ENCODE peak calls at places on chromosomes 1 and 21, in seven cellular contexts. U is epithelial cell of esophagus, V is colonic mucosa, R is hepatocyte, F is GM23338, K is WTC11, T is BE2C. E is an unnamed sample.

GRCh38 chr1:178275083-178275482 is 181.2 kb downstream of the RASAL2 start:
- DNase-seq in V (no peak), K (no peak), T (no peak), R (peak), U (peak), F (no peak), E (no peak)

GRCh38 chr1:47066931-47067330 is at the start of gene CYP4Z1:
- DNase-seq in R (no peak), T (no peak), V (no peak), U (no peak), F (no peak), K (no peak), E (no peak)

GRCh38 chr21:42369821-42370220 is 3.5 kb upstream of the TFF1 start:
- DNase-seq in K (peak), R (no peak), V (no peak), U (no peak), T (no peak), F (peak), E (no peak)

GRCh38 chr1:112870887-112871646 is 84.9 kb downstream of the SLC16A1 start:
- DNase-seq in K (no peak), T (no peak), F (no peak), V (no peak), R (no peak), U (no peak), E (no peak)

GRCh38 chr1:10388387-10388715 is 10.5 kb upstream of the PGD start:
- DNase-seq in U (no peak), R (peak), K (no peak), V (peak), T (no peak), F (no peak), E (no peak)

GRCh38 chr1:23657659-23658275 is 33.8 kb upstream of the RPL11 start:
- DNase-seq in T (peak), R (peak), U (peak), K (peak), V (peak), F (peak), E (peak)

GRCh38 chr1:214002060-214002459 is 14.3 kb downstream of the PROX1 start:
- DNase-seq in K (no peak), T (no peak), U (no peak), F (no peak), R (no peak), V (no peak), E (no peak)

GRCh38 chr1:67342002-67342890 is 34.6 kb downstream of the IL12RB2 start:
- DNase-seq in K (peak), F (peak), T (no peak), U (no peak), R (no peak), V (no peak), E (no peak)

GRCh38 chr21:29520146-29520545 is 221.4 kb downstream of the BACH1 start:
- DNase-seq in F (no peak), T (no peak), V (no peak), R (no peak), K (no peak), U (no peak), E (no peak)

GRCh38 chr1:35279555-35279904 is 11.0 kb downstream of the ZMYM4 start:
- DNase-seq in V (no peak), F (no peak), K (no peak), U (no peak), R (no peak), T (no peak), E (no peak)

GRCh38 chr1:35269190-35269988 is 880 bp downstream of the ZMYM4 start:
- DNase-seq in U (peak), V (peak), K (no peak), R (peak), T (no peak), F (peak), E (peak)

GRCh38 chr1:35278886-35279554 is 10.5 kb downstream of the ZMYM4 start:
- DNase-seq in F (no peak), R (no peak), U (no peak), K (no peak), V (no peak), T (no peak), E (peak)

GRCh38 chr1:35269989-35270289 is 1.4 kb downstream of the ZMYM4 start:
- DNase-seq in F (no peak), K (no peak), R (no peak), V (no peak), U (no peak), T (no peak), E (no peak)

DNA sequence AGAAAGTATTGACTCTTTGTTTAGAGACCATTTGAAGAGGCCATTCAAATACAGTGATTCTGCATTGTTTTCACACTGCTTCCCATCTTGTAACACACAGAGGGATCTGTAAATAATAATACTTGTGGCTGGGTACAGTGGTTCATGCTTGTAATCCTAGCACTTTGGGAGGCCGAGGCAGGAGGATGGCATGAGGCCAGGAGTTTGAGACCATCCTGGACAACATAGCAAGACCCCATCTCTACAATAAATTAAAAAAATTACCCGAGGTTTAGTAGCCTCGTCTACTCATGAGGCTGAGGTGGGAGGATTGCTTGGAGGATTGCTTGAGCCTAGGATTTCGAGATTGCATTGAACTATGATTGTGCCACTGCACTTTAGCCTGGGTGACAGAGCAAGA is 5.7 kb downstream of the ZMYM4 start:
- DNase-seq in R (no peak), F (no peak), U (no peak), T (no peak), K (no peak), V (no peak), E (no peak)
- TF ChIP-seq CTCF in R (no peak), F (no peak), U (no peak), T (no peak), K (no peak), V (no peak), E (no peak)

GRCh38 chr1:160494620-160495019 is 28.4 kb downstream of the SLAMF6 start:
- DNase-seq in F (peak), R (peak), V (no peak), T (no peak), U (no peak), K (peak), E (peak)
- TF ChIP-seq CTCF in F (peak), R (peak), V (peak), T (peak), U (peak), K (no peak), E (peak)

DNA sequence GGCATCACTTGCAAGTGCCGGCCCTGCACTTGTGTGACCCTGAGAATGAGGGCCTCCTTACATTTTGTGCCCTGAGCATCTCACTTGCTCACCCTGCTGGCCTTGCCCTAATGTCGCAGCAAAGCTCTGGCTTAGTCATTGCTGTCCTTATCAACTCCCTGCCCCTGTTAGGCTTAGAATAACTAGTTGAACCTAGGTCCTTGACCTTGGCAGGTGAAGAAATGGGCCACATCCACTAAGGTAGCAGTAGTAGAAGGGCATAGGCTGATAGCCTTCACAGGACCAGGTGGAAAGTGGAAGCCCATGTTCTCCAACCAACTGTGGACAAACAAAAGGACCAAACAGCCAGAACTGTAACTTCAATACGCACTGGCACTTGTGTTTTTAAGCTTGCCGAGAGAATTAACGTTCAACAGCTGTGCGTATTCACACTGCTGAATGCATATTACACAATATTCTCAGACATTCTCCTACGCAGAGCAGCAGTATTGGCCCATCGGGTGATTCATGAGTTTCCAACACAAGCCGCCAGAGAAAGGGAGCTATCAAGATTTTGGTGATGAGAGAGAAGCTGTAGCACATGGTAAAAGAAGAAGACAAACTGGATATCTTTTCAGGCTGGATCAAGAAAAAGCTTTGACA is 27.7 kb upstream of the PTGFRN start:
- DNase-seq in F (peak), T (peak), K (peak), R (peak), U (peak), V (peak), E (peak)
- TF ChIP-seq CTCF in F (peak), T (peak), K (no peak), R (peak), U (peak), V (no peak), E (peak)

GRCh38 chr1:106268070-106268469 is 788.4 kb upstream of the PRMT6 start:
- DNase-seq in K (peak), U (peak), F (peak), V (no peak), T (peak), R (peak), E (peak)
- TF ChIP-seq CTCF in K (no peak), U (no peak), F (peak), V (no peak), T (peak), R (peak), E (peak)

GRCh38 chr1:63777286-63777685 is 3.5 kb downstream of the ROR1 start:
- DNase-seq in V (no peak), K (no peak), R (no peak), U (no peak), T (no peak), F (no peak), E (no peak)
- TF ChIP-seq CTCF in V (no peak), K (no peak), R (peak), U (no peak), T (peak), F (peak), E (no peak)

DNA sequence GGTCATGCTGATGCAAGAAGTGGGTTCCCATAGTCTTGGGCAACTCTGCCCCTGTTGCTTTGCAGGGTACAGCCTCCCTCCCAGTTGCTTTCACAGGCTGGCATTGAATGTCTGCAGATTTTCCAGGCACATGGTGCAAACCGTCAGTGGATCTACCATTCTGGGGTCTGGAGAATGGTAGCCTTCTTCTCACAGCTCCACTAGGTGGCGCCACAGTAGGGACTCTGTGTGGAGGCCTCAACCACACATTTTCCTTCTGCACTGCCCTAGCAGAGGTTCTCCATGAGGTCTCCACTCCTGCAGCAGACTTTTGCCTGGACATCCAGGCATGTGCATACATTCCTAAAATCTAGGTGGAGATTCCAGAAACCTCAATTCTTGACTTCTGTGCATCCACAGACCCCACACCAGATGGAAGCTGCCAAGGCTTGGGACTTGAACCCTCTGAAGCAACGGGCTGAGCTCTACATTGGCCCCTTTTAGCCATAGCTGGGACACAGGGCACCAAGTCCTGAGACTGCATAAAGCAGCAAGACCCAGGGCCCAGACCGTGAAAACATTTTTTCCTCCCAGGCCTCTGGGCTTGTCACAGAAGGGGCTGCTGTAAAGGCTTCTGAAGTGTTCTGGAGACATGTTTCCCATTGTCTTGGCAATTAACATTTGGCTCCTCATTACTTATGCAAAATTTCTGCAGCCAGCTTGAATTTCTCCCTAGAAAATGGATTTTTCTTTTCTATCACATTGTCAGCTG is 466.2 kb upstream of the PBX1 start:
- DNase-seq in V (peak), K (peak), U (peak), F (peak), T (peak), R (no peak), E (no peak)
- TF ChIP-seq CTCF in V (no peak), K (peak), U (peak), F (peak), T (peak), R (no peak), E (no peak)

DNA sequence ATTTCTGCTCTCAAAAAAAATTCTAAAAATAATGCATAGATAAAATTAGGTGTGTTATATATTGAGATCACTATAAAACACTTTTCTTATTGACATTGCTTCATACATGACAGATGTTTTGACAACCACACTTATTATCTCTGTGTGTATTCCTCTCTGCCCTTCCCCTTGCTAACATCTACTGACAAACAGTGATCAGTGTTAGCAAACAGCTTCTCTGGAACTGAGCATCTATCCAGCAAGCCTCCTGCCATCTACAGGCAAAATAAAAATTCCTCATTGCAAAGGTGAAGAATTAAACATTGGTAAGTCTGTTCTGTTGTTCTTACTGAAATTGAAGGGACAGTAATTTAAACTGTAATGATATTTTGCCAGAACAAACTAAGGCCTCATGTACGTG is 2153.9 kb downstream of the NCAM2 start:
- DNase-seq in V (no peak), T (no peak), K (no peak), F (no peak), R (no peak), U (no peak), E (peak)
- TF ChIP-seq CTCF in V (no peak), T (peak), K (no peak), F (no peak), R (no peak), U (no peak), E (no peak)

E was measured in MCF 10A.